ENCODE peak calls at places on chromosome 15, in eight cellular contexts. One of them, this sample, is unnamed.
A peak's percentile ranks its signal among the peaks of the same experiment; 100 is the strongest.

GRCh38 chr15:80984856-80985255 is 4.8 kb downstream of the MESD start:
- DNase-seq in AG04449: no peak
- DNase-seq in AG04450: no peak
- DNase-seq in neural progenitor cell: no peak
- DNase-seq in mammary epithelial cell: peak; percentile 61
- DNase-seq in CD4-positive, alpha-beta T cell: no peak
- DNase-seq in cardiac fibroblast: no peak
- DNase-seq in body of pancreas: no peak
- DNase-seq in this sample: no peak

GRCh38 chr15:23397779-23398178 is 43.2 kb downstream of the GOLGA8S start:
- DNase-seq in AG04449: no peak
- DNase-seq in AG04450: no peak
- DNase-seq in neural progenitor cell: no peak
- DNase-seq in mammary epithelial cell: no peak
- DNase-seq in CD4-positive, alpha-beta T cell: no peak
- DNase-seq in cardiac fibroblast: no peak
- DNase-seq in body of pancreas: no peak
- DNase-seq in this sample: no peak

GRCh38 chr15:87033056-87033455 is 953.4 kb downstream of the AGBL1 start:
- DNase-seq in AG04449: no peak
- DNase-seq in AG04450: no peak
- DNase-seq in neural progenitor cell: peak; percentile 49
- DNase-seq in mammary epithelial cell: no peak
- DNase-seq in CD4-positive, alpha-beta T cell: no peak
- DNase-seq in cardiac fibroblast: peak; percentile 5
- DNase-seq in body of pancreas: no peak
- DNase-seq in this sample: no peak

GRCh38 chr15:51281368-51281967 is 56.9 kb downstream of the CYP19A1 start:
- DNase-seq in AG04449: no peak
- DNase-seq in AG04450: no peak
- DNase-seq in neural progenitor cell: peak; percentile 74
- DNase-seq in mammary epithelial cell: peak; percentile 24
- DNase-seq in CD4-positive, alpha-beta T cell: no peak
- DNase-seq in cardiac fibroblast: peak; percentile 80
- DNase-seq in body of pancreas: peak; percentile 69
- DNase-seq in this sample: peak; percentile 76

GRCh38 chr15:74817370-74817737 is 4.7 kb downstream of the LMAN1L start:
- DNase-seq in AG04449: no peak
- DNase-seq in AG04450: no peak
- DNase-seq in neural progenitor cell: peak; percentile 33
- DNase-seq in mammary epithelial cell: peak; percentile 77
- DNase-seq in CD4-positive, alpha-beta T cell: no peak
- DNase-seq in cardiac fibroblast: peak; percentile 26
- DNase-seq in body of pancreas: no peak
- DNase-seq in this sample: peak; percentile 41

GRCh38 chr15:75410196-75410595 is 41.3 kb downstream of the SIN3A start:
- DNase-seq in AG04449: no peak
- DNase-seq in AG04450: no peak
- DNase-seq in neural progenitor cell: no peak
- DNase-seq in mammary epithelial cell: no peak
- DNase-seq in CD4-positive, alpha-beta T cell: no peak
- DNase-seq in cardiac fibroblast: no peak
- DNase-seq in body of pancreas: no peak
- DNase-seq in this sample: no peak

GRCh38 chr15:85386261-85386660 is 5.9 kb downstream of the AKAP13 start:
- DNase-seq in AG04449: no peak
- DNase-seq in AG04450: no peak
- DNase-seq in neural progenitor cell: no peak
- DNase-seq in mammary epithelial cell: no peak
- DNase-seq in CD4-positive, alpha-beta T cell: no peak
- DNase-seq in cardiac fibroblast: no peak
- DNase-seq in body of pancreas: no peak
- DNase-seq in this sample: no peak

GRCh38 chr15:68224546-68225250 is 4.8 kb downstream of the CLN6 start:
- DNase-seq in AG04449: no peak
- DNase-seq in AG04450: no peak
- DNase-seq in neural progenitor cell: no peak
- DNase-seq in mammary epithelial cell: no peak
- DNase-seq in CD4-positive, alpha-beta T cell: no peak
- DNase-seq in cardiac fibroblast: no peak
- DNase-seq in body of pancreas: no peak
- DNase-seq in this sample: no peak

GRCh38 chr15:48974865-48975264 is 11.1 kb upstream of the SHC4 start:
- DNase-seq in AG04449: no peak
- DNase-seq in AG04450: no peak
- DNase-seq in neural progenitor cell: peak; percentile 64
- DNase-seq in mammary epithelial cell: no peak
- DNase-seq in CD4-positive, alpha-beta T cell: no peak
- DNase-seq in cardiac fibroblast: peak; percentile 29
- DNase-seq in body of pancreas: no peak
- DNase-seq in this sample: no peak

GRCh38 chr15:50302581-50302980 is 37.1 kb upstream of the HDC start:
- DNase-seq in AG04449: no peak
- DNase-seq in AG04450: no peak
- DNase-seq in neural progenitor cell: no peak
- DNase-seq in mammary epithelial cell: no peak
- DNase-seq in CD4-positive, alpha-beta T cell: no peak
- DNase-seq in cardiac fibroblast: no peak
- DNase-seq in body of pancreas: no peak
- DNase-seq in this sample: no peak

GRCh38 chr15:61680260-61681037 is 379.8 kb downstream of the VPS13C start:
- DNase-seq in AG04449: no peak
- DNase-seq in AG04450: no peak
- DNase-seq in neural progenitor cell: no peak
- DNase-seq in mammary epithelial cell: no peak
- DNase-seq in CD4-positive, alpha-beta T cell: no peak
- DNase-seq in cardiac fibroblast: no peak
- DNase-seq in body of pancreas: no peak
- DNase-seq in this sample: no peak

GRCh38 chr15:96333194-96334016 is 2.9 kb downstream of the NR2F2 start:
- DNase-seq in AG04449: no peak
- DNase-seq in AG04450: no peak
- DNase-seq in neural progenitor cell: peak; percentile 62
- DNase-seq in mammary epithelial cell: no peak
- DNase-seq in CD4-positive, alpha-beta T cell: no peak
- DNase-seq in cardiac fibroblast: peak; percentile 63
- DNase-seq in body of pancreas: peak; percentile 60
- DNase-seq in this sample: peak; percentile 65

GRCh38 chr15:47719730-47720129 is 2.4 kb downstream of the SEMA6D start:
- DNase-seq in AG04449: no peak
- DNase-seq in AG04450: no peak
- DNase-seq in neural progenitor cell: no peak
- DNase-seq in mammary epithelial cell: no peak
- DNase-seq in CD4-positive, alpha-beta T cell: no peak
- DNase-seq in cardiac fibroblast: no peak
- DNase-seq in body of pancreas: no peak
- DNase-seq in this sample: no peak

GRCh38 chr15:51030649-51031316 is 63.9 kb downstream of the TNFAIP8L3 start:
- DNase-seq in AG04449: peak; percentile 45
- DNase-seq in AG04450: peak; percentile 38
- DNase-seq in neural progenitor cell: no peak
- DNase-seq in mammary epithelial cell: peak; percentile 40
- DNase-seq in CD4-positive, alpha-beta T cell: no peak
- DNase-seq in cardiac fibroblast: peak; percentile 38
- DNase-seq in body of pancreas: peak; percentile 23
- DNase-seq in this sample: no peak

GRCh38 chr15:30043211-30043655 is 39.5 kb upstream of the GOLGA8J start:
- DNase-seq in AG04449: no peak
- DNase-seq in AG04450: no peak
- DNase-seq in neural progenitor cell: no peak
- DNase-seq in mammary epithelial cell: no peak
- DNase-seq in CD4-positive, alpha-beta T cell: no peak
- DNase-seq in cardiac fibroblast: peak; percentile 52
- DNase-seq in body of pancreas: no peak
- DNase-seq in this sample: no peak
- TF ChIP-seq CTCF in AG04449: peak; percentile 1
- TF ChIP-seq CTCF in AG04450: peak; percentile 38
- TF ChIP-seq CTCF in neural progenitor cell: no peak
- TF ChIP-seq CTCF in mammary epithelial cell: peak; percentile 45
- TF ChIP-seq CTCF in CD4-positive, alpha-beta T cell: no peak
- TF ChIP-seq CTCF in cardiac fibroblast: peak; percentile 21
- TF ChIP-seq CTCF in body of pancreas: peak; percentile 45
- TF ChIP-seq CTCF in this sample: no peak

DNA sequence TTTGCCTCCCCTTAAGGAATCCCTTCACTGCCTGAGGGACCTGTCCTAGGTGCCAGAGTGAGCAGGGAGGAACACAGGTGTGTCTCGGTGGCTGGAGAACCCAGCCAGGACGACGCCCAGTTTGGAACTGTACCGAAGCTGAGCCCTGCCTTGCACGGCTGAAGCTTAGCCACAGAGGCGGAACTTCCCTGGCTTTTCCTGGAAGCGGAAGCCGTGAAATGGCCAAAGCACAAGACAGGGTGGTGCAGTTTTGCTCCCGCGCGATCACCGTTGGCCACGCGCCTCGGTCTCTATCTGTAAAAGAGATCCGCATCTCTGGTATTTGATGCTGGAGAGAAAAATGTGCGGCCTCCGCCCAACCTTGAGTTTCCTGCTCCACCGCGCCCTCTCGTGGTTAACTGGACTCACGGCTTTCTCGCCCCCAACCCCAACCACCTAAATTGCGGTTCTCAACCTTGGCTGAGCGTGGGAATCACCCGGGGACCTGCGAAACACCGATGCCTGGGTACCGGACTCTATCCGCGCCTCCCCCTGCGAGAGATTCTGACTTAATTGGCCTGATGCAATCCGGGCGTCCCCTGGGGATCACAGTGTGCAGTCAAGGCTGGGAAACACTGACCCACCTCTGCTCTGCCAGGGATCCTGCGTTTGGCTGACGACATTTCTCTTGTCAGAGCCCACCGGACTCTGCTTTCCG is 70.7 kb upstream of the ABHD2 start:
- DNase-seq in AG04449: peak; percentile 69
- DNase-seq in AG04450: peak; percentile 48
- DNase-seq in neural progenitor cell: peak; percentile 93
- DNase-seq in mammary epithelial cell: peak; percentile 66
- DNase-seq in CD4-positive, alpha-beta T cell: peak; percentile 84
- DNase-seq in cardiac fibroblast: peak; percentile 91
- DNase-seq in body of pancreas: peak; percentile 71
- DNase-seq in this sample: peak; percentile 91
- TF ChIP-seq CTCF in AG04449: peak; percentile 82
- TF ChIP-seq CTCF in AG04450: peak; percentile 91
- TF ChIP-seq CTCF in neural progenitor cell: peak; percentile 87
- TF ChIP-seq CTCF in mammary epithelial cell: peak; percentile 94
- TF ChIP-seq CTCF in CD4-positive, alpha-beta T cell: peak; percentile 85
- TF ChIP-seq CTCF in cardiac fibroblast: peak; percentile 85
- TF ChIP-seq CTCF in body of pancreas: peak; percentile 64
- TF ChIP-seq CTCF in this sample: peak; percentile 82

GRCh38 chr15:98085003-98085639 is 124.6 kb downstream of the ARRDC4 start:
- DNase-seq in AG04449: no peak
- DNase-seq in AG04450: peak; percentile 16
- DNase-seq in neural progenitor cell: peak; percentile 70
- DNase-seq in mammary epithelial cell: peak; percentile 51
- DNase-seq in CD4-positive, alpha-beta T cell: peak; percentile 23
- DNase-seq in cardiac fibroblast: peak; percentile 78
- DNase-seq in body of pancreas: peak; percentile 62
- DNase-seq in this sample: no peak

DNA sequence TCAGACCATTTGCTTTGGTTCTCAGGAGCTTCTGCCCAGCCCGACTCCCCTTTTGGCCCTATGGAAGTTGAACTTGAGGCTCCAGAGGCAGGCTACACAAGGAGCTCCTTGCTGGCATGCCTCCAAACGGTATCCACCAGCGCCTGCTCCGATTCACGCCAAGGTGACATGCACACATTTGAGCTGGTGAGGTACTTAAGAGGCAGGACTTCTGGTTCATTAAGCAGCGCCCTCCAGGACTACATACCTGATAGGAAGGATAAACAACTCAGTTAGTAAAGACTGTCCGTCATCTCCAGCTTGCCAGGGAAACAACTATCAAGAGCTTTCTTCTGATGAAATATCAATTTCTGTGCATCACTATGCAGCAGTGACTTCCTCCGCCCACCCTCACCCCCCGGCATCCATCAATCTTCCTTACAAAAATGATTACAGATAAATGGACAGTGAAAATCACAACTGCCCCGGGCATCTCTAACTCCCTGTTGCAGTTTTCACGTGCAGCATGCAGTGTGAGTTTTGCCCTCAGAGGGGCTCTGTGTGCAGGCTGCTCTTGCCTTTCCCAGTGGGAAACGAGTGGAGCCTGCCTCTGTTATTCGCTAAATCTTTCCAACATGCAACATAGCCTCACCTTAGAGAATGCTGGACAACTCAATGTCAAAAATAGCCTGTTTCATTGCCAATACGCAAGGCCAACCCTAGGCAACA is 122.9 kb downstream of the ARRDC4 start:
- DNase-seq in AG04449: no peak
- DNase-seq in AG04450: no peak
- DNase-seq in neural progenitor cell: peak; percentile 22
- DNase-seq in mammary epithelial cell: no peak
- DNase-seq in CD4-positive, alpha-beta T cell: no peak
- DNase-seq in cardiac fibroblast: no peak
- DNase-seq in body of pancreas: no peak
- DNase-seq in this sample: no peak
- TF ChIP-seq CTCF in AG04449: no peak
- TF ChIP-seq CTCF in AG04450: no peak
- TF ChIP-seq CTCF in neural progenitor cell: peak; percentile 25
- TF ChIP-seq CTCF in mammary epithelial cell: peak; percentile 9
- TF ChIP-seq CTCF in CD4-positive, alpha-beta T cell: no peak
- TF ChIP-seq CTCF in cardiac fibroblast: no peak
- TF ChIP-seq CTCF in body of pancreas: no peak
- TF ChIP-seq CTCF in this sample: no peak

DNA sequence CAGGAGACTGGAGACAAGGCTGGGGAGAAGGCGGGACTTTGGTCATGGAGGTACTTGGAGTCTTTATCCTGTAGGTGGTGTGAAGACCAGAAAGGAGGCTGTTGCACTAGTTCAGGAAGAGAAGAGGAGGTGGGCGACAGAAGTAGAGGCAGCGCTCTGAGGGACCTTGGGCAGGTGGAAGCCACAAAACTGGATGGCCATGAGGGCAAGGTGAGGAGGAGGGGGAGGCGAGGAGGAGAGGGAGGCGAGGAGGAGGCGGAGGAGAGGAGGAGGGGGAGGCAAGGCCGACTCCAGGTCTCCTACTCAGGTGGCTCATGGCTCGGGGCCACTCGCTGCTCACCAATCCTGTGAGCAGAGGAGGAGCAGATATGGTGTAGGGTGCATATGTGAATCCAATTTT is 125.6 kb downstream of the RPLP1 start:
- DNase-seq in AG04449: no peak
- DNase-seq in AG04450: no peak
- DNase-seq in neural progenitor cell: no peak
- DNase-seq in mammary epithelial cell: no peak
- DNase-seq in CD4-positive, alpha-beta T cell: no peak
- DNase-seq in cardiac fibroblast: no peak
- DNase-seq in body of pancreas: no peak
- DNase-seq in this sample: no peak
- TF ChIP-seq CTCF in AG04449: no peak
- TF ChIP-seq CTCF in AG04450: no peak
- TF ChIP-seq CTCF in neural progenitor cell: no peak
- TF ChIP-seq CTCF in mammary epithelial cell: no peak
- TF ChIP-seq CTCF in CD4-positive, alpha-beta T cell: no peak
- TF ChIP-seq CTCF in cardiac fibroblast: no peak
- TF ChIP-seq CTCF in body of pancreas: no peak
- TF ChIP-seq CTCF in this sample: no peak